ENCODE peak calls at places on chromosomes 1 and 21, in eight cellular contexts. V, P, N, D, U, M, I and O are unnamed samples.

GRCh38 chr1:3405974-3406867 is 48.2 kb upstream of the ARHGEF16 start:
- DNase-seq in V (no peak), P (no peak), N (no peak), D (no peak), U (no peak), M (no peak), I (no peak), O (no peak)

GRCh38 chr1:48916121-48917069 is 139.7 kb upstream of the BEND5 start:
- DNase-seq in V (no peak), P (no peak), N (peak; percentile 38), D (no peak), U (peak; percentile 58), M (peak; percentile 57), I (peak; percentile 53), O (peak; percentile 7)

GRCh38 chr21:37341254-37341960 is 25.2 kb upstream of the DYRK1A start:
- DNase-seq in V (no peak), P (no peak), N (no peak), D (peak; percentile 61), U (no peak), M (no peak), I (no peak), O (no peak)

GRCh38 chr1:16012590-16013219 is 5.1 kb downstream of the HSPB7 start:
- DNase-seq in V (peak; percentile 47), P (no peak), N (no peak), D (no peak), U (no peak), M (no peak), I (peak; percentile 65), O (peak; percentile 84)

GRCh38 chr1:77857557-77857956 is 30.9 kb upstream of the NEXN start:
- DNase-seq in V (no peak), P (no peak), N (no peak), D (no peak), U (no peak), M (no peak), I (no peak), O (no peak)

GRCh38 chr21:44365251-44365966 is 12.0 kb downstream of the TRPM2 start:
- DNase-seq in V (no peak), P (no peak), N (no peak), D (no peak), U (no peak), M (no peak), I (no peak), O (no peak)

GRCh38 chr1:31831397-31832378 is 15.9 kb upstream of the SPOCD1 start:
- DNase-seq in V (no peak), P (no peak), N (no peak), D (no peak), U (no peak), M (no peak), I (no peak), O (no peak)

GRCh38 chr1:157407367-157407766 is 144.9 kb downstream of the FCRL5 start:
- DNase-seq in V (no peak), P (no peak), N (no peak), D (no peak), U (no peak), M (no peak), I (no peak), O (no peak)

GRCh38 chr21:36806103-36806502 is 107.2 kb downstream of the SIM2 start:
- DNase-seq in V (no peak), P (no peak), N (no peak), D (no peak), U (no peak), M (no peak), I (no peak), O (no peak)

GRCh38 chr1:225813250-225813964 is 3.5 kb downstream of the EPHX1 start:
- DNase-seq in V (no peak), P (no peak), N (no peak), D (no peak), U (no peak), M (no peak), I (peak; percentile 21), O (peak; percentile 70)

GRCh38 chr1:70910013-70910412 is 137.6 kb downstream of the PTGER3 start:
- DNase-seq in V (no peak), P (no peak), N (no peak), D (no peak), U (no peak), M (no peak), I (no peak), O (no peak)

GRCh38 chr1:66434096-66434495 is 99.9 kb upstream of the SGIP1 start:
- DNase-seq in V (no peak), P (no peak), N (no peak), D (no peak), U (no peak), M (no peak), I (no peak), O (peak; percentile 12)

GRCh38 chr1:113966013-113966412 is 13.3 kb upstream of the OLFML3 start:
- DNase-seq in V (no peak), P (no peak), N (no peak), D (no peak), U (no peak), M (no peak), I (no peak), O (no peak)